ENCODE peak calls at places on chromosomes 11 and 22, in nine cellular contexts. J is tibial nerve; U is CD4-positive, alpha-beta memory T cell; G is sigmoid colon; S is PC-9; E is right atrium auricular region; H is GM23248; W is neural progenitor cell; P is fibroblast of lung. Q is an unnamed sample. For H3K4me1, the result is how much of the 10 kb centered on the place peaks cover.

GRCh38 chr11:65150513-65151271 is 16.4 kb upstream of the SYVN1 start:
- DNase-seq in J (peak), U (no peak), G (peak), S (peak), E (peak), H (peak), W (no peak), P (peak), Q (no peak)

GRCh38 chr11:17721242-17721999 is 2.0 kb downstream of the MYOD1 start:
- DNase-seq in J (no peak), U (no peak), G (no peak), S (no peak), E (no peak), H (peak), W (peak), P (no peak), Q (no peak)

GRCh38 chr22:49761836-49762235 is 65.8 kb downstream of the BRD1 start:
- DNase-seq in J (peak), U (no peak), G (no peak), S (no peak), E (no peak), H (no peak), W (no peak), P (no peak), Q (no peak)

GRCh38 chr11:65439331-65440181 is 17.0 kb downstream of the NEAT1 start:
- DNase-seq in J (no peak), U (peak), G (peak), S (peak), E (peak), H (peak), W (no peak), P (peak), Q (no peak)

GRCh38 chr11:38019072-38019775 is 1421.2 kb upstream of the RAG2 start:
- DNase-seq in J (no peak), U (peak), G (no peak), S (peak), E (no peak), H (no peak), W (peak), P (no peak), Q (no peak)

GRCh38 chr11:124769804-124770774 is 8.0 kb upstream of the ESAM start:
- DNase-seq in J (no peak), U (no peak), G (no peak), S (peak), E (no peak), H (peak), W (no peak), P (peak), Q (no peak)

GRCh38 chr11:116093481-116093880 is 589.3 kb upstream of the CADM1 start:
- DNase-seq in J (no peak), U (no peak), G (no peak), S (no peak), E (no peak), H (no peak), W (no peak), P (no peak), Q (no peak)

GRCh38 chr22:38416621-38417251 is 38.3 kb downstream of the KCNJ4 start:
- DNase-seq in J (no peak), U (no peak), G (peak), S (peak), E (no peak), H (no peak), W (no peak), P (no peak), Q (no peak)

GRCh38 chr22:48418831-48419230 is 1408.8 kb downstream of the BRD1 start:
- DNase-seq in J (no peak), U (no peak), G (no peak), S (no peak), E (no peak), H (no peak), W (no peak), P (no peak), Q (no peak)

DNA sequence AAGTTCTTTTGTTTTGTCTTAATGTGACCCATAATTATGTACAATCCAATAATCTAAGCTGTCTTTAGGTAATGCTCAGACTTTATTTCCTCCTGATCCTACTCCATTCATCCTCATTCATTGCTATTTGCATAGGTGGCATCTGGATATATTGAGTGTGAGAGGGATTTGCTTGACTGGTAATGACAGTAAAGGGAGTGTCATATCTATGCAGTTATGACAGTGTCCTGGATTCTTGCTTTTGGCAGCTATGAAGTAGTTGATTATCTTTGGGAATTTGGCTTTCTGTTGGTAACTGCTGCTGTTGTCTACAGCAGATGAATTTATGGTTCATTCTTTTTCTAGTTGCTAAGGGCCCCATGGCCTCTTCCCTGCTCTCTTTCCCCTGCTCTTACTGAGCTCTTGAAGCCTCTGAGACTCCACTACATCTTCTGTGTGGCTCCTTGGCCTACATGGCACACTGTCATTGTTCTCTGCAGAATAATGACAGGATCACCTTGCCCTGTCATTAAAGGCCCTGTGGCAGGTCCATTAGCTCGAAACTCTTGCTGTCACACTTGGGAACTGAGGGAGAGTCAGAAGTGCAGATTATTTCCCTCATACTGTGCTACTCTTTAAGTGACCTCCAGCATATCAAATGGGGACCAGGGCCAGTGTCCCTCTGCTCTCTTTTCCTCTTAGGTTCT is 20.1 kb upstream of the ACAT1 start:
- DNase-seq in J (no peak), U (no peak), G (no peak), S (no peak), E (no peak), H (no peak), W (no peak), P (no peak), Q (no peak)
- H3K4me1 ChIP-seq in J (under half), U (under half), G (under half), S (under half), E (under half), H (under half), W (under half), P (under half), Q (under half)

DNA sequence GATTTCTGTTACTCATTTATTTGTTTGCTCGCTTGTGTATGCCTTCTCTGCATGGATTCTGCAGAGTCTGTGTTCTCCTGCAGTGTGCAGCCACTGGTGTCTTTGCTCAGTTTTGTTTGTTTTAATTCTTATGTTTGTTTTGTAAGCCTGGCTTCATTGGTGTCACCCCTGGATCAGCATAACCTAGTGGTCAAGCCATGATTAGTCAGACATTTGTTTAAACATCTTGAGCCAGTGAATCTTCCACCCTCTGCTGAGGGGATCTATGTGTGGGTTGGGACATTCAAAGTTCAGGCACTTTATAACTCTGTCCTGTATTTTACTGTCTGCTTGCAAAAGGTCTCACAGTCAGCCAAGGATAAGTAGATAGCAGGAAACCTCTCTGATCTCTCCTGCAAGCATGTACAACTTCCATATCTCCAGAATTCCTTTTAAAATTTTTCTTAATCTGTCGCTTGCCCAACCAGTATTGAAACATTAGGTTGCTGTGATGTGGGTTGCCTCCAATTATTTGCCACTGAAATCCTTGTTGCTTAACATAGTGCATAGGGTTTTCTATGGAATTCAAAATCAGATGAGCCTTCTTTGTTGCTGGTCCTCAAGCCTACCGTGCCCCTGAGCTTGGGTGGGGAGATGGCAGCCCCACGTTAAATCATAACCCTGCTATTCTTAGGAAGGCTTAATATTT is 86.8 kb downstream of the KCNQ1OT1 start:
- DNase-seq in J (no peak), U (no peak), G (no peak), S (no peak), E (no peak), H (no peak), W (no peak), P (peak), Q (no peak)
- H3K4me1 ChIP-seq in J (under half), U (under half), G (under half), S (under half), E (under half), H (under half), W (under half), P (under half), Q (under half)

DNA sequence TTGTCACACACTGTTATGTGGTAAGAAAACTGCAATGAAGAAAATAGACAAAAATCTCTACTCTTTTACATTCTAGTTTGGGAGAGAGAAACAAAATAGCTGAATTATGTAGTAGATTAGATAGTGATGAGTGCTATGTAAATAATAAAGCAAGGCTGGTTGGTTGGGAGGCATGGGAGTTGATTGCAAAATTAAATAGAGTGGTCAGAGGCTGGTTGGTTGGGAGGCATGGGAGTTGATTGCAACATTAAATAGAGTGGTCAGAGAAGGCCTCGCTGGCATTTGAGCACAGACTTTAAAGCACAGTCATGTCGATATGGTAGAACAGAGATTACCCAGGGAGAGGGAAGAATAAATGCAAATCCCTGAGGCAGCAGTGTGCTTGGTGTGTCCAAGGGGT is 22.4 kb downstream of the SIK2 start:
- DNase-seq in J (no peak), U (no peak), G (no peak), S (peak), E (no peak), H (no peak), W (no peak), P (peak), Q (no peak)
- H3K4me1 ChIP-seq in J (under half), U (under half), G (under half), S (under half), E (under half), H (under half), W (under half), P (under half), Q (under half)

GRCh38 chr11:3051435-3052108 is 5.7 kb downstream of the CARS1 start:
- DNase-seq in J (no peak), U (no peak), G (no peak), S (no peak), E (no peak), H (no peak), W (no peak), P (no peak), Q (no peak)
- H3K4me1 ChIP-seq in J (half or more), U (half or more), G (half or more), S (under half), E (under half), H (under half), W (under half), P (under half), Q (under half)